ENCODE peak calls at places on chromosomes 12 and 14, in six cellular contexts. M is H1, X is IMR-90, E is neuronal stem cell, C is H9, Z is mesenchymal stem cell. O is an unnamed sample.

GRCh38 chr12:54987611-54988231 is 3.2 kb upstream of the TESPA1 start:
- DNase-seq in Z (no peak), E (no peak), M (no peak), C (no peak), X (no peak), O (no peak)

GRCh38 chr14:105484069-105484996 is 2.4 kb upstream of the CRIP1 start:
- DNase-seq in Z (peak; percentile 74), C (no peak), E (no peak), M (no peak), X (no peak), O (peak; percentile 61)

GRCh38 chr12:67594888-67595287 is 53.7 kb upstream of the DYRK2 start:
- DNase-seq in E (no peak), X (no peak), M (no peak), Z (no peak), C (no peak), O (peak; percentile 41)

GRCh38 chr12:46358791-46359666 is 13.5 kb downstream of the SLC38A2 start:
- DNase-seq in E (no peak), X (no peak), C (no peak), Z (no peak), M (no peak), O (no peak)

GRCh38 chr12:131131077-131131807 is 177.5 kb downstream of the ADGRD1 start:
- DNase-seq in X (no peak), M (no peak), C (no peak), E (no peak), Z (no peak), O (no peak)

GRCh38 chr12:19654630-19655384 is 215.5 kb downstream of the AEBP2 start:
- DNase-seq in E (no peak), X (peak; percentile 84), C (no peak), M (no peak), Z (peak; percentile 82), O (no peak)

GRCh38 chr14:53509227-53509822 is 356.2 kb upstream of the DDHD1 start:
- DNase-seq in E (no peak), Z (peak; percentile 62), X (peak; percentile 92), C (peak; percentile 30), M (no peak), O (no peak)

GRCh38 chr14:106790189-106791036 is 1264.0 kb downstream of the TMEM121 start:
- DNase-seq in E (no peak), M (no peak), Z (no peak), X (no peak), C (no peak), O (peak; percentile 17)

GRCh38 chr12:58326534-58326933 is 385.2 kb downstream of the ATP23 start:
- DNase-seq in C (no peak), M (no peak), Z (no peak), X (no peak), E (no peak), O (no peak)

GRCh38 chr12:109820921-109821381 is 12.2 kb downstream of the TRPV4 start:
- DNase-seq in X (no peak), M (no peak), Z (no peak), C (no peak), E (no peak), O (peak; percentile 10)

GRCh38 chr12:127677537-127678131 is 589.3 kb upstream of the TMEM132C start:
- DNase-seq in M (peak; percentile 69), X (peak; percentile 70), E (peak; percentile 73), Z (peak; percentile 70), C (peak; percentile 87), O (peak; percentile 61)
- H3K14ac ChIP-seq in M (no peak overlapping the region), X (no peak overlapping the region), E (no peak overlapping the region), Z (no peak overlapping the region), C (no peak overlapping the region), O (no peak overlapping the region)

GRCh38 chr12:6772729-6773661 is 675 bp downstream of the LAG3 start:
- DNase-seq in M (no peak), Z (no peak), X (no peak), C (no peak), E (no peak), O (no peak)

GRCh38 chr12:6770600-6770999 is 1.7 kb upstream of the LAG3 start:
- DNase-seq in X (no peak), M (no peak), E (no peak), Z (no peak), C (no peak), O (no peak)

GRCh38 chr12:6771091-6771495 is 1.2 kb upstream of the LAG3 start:
- DNase-seq in C (no peak), M (no peak), E (no peak), X (no peak), Z (peak; percentile 20), O (no peak)

GRCh38 chr12:6772331-6772695 is at the start of gene LAG3:
- DNase-seq in E (no peak), M (no peak), Z (no peak), X (no peak), C (no peak), O (no peak)

DNA sequence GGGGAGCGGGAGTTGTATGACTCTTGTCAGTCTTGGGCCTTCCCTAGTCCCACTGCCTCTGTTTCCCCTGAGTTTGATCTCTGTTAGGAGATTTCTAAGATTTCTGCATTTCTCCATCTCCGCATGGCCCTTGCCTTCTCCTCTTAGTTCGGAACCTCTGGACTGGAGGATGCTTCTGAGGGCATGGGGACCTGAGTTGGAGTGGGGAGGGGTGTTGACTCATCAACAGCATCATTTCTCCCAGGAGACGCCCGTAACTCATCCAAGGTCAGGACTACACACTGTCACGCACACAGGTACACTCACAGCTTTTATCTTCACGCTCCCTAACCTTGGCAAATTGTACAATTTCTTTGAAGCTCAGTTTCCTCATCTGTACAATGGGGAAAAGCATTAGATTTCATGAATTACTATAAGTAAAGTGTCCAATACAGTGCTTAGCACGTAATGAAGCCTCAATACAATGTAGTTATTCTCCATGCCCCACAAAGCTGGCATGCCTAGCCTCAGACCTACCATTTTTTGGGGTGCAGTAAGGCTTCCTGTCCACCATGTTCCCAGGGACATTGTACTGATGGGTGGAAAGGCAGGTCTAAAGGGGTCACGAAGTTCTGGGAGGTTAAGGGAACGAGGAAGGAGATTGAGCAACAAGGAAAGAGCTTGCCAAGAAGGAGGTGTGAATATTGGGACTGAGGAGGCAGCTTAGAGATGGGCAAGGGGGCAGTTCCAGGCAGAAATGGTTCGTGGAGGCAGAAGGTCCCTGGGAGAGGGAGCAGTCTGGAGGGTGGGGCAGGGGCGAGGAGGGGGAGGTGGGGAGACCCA is 600 bp upstream of the LAG3 start:
- DNase-seq in M (no peak), E (no peak), C (no peak), Z (no peak), X (no peak), O (no peak)
- H3K14ac ChIP-seq in M (no peak overlapping the region), E (no peak overlapping the region), C (no peak overlapping the region), Z (no peak overlapping the region), X (no peak overlapping the region), O (no peak overlapping the region)

GRCh38 chr14:21467620-21468019 is 9.1 kb downstream of the RAB2B start:
- DNase-seq in M (no peak), C (no peak), E (no peak), X (peak; percentile 98), Z (peak; percentile 42), O (no peak)
- H3K14ac ChIP-seq in M (no peak overlapping the region), C (no peak overlapping the region), E (no peak overlapping the region), X (no peak overlapping the region), Z (no peak overlapping the region), O (no peak overlapping the region)

GRCh38 chr12:27398466-27398865 is 48.1 kb upstream of the SMCO2 start:
- DNase-seq in X (no peak), Z (no peak), M (no peak), C (no peak), E (no peak), O (no peak)

GRCh38 chr12:27400856-27401255 is 45.7 kb upstream of the SMCO2 start:
- DNase-seq in M (no peak), E (no peak), X (no peak), C (no peak), Z (no peak), O (no peak)

GRCh38 chr12:27394676-27395075 is 51.9 kb upstream of the SMCO2 start:
- DNase-seq in M (no peak), X (no peak), Z (no peak), E (no peak), C (no peak), O (no peak)

DNA sequence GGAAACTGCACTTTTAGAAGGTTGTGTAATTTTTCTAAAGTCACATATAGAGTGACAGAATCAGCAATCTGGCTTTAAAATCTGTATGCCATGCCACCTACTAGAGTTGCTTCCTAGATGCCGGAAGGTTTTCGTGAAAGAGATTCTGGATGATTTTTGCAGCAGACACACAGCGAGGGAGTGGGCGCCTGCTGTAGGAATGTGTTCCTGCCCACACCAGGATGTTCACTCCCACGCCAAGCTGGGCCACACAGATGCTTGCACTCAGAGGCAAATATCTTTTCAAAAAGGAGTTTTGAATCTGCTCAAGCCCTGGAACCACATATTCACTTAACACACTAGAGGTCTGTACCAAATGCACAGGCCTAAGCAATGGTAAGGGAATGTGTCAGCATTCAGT is 50.1 kb upstream of the SMCO2 start:
- DNase-seq in M (no peak), C (no peak), Z (no peak), E (no peak), X (no peak), O (peak; percentile 1)
- H3K14ac ChIP-seq in M (no peak overlapping the region), C (no peak overlapping the region), Z (no peak overlapping the region), E (no peak overlapping the region), X (no peak overlapping the region), O (no peak overlapping the region)

DNA sequence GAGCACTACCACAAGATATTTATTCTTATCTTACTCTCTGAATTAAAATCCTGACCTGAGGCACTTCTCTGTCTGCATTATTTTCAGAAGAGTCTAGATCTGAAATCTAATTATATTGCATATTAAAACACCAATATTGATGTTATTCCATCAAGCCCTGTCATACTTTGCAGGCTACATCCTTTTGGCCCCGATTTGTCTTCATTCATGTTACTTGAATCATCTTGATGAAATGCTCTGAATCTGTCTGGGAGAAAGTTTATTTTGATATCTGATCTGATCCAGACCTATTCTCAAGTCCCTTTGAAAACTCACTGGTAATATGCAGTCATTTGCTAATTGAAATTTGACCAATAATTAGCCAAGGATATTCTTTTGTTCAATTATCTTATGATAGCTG is 79.9 kb downstream of the BBS10 start:
- DNase-seq in E (no peak), Z (no peak), C (no peak), M (no peak), X (peak; percentile 55), O (no peak)
- H3K14ac ChIP-seq in E (no peak overlapping the region), Z (no peak overlapping the region), C (no peak overlapping the region), M (no peak overlapping the region), X (peak overlapping the region; percentile 68), O (no peak overlapping the region)

DNA sequence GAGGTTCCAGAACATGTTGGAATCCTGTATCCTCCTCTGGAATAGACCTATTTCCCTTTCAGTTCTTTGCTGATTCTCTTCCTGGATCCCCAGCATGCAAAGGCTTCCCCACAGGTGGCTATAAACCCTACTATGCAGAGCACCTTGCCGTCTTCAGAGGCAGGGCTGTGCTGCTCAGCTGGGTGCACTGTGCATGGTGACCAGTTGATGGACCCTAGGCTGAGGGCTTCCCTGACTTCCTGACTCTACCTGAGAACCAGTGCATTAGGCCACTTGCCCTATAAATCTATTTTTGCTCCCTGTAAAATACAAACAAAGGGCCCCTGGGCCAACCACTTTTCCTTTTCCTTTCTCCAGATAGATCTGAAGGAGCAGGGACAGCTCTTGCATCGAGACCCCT is 14.1 kb downstream of the ZNF219 start:
- DNase-seq in Z (no peak), E (no peak), C (no peak), M (no peak), X (no peak), O (no peak)
- H3K14ac ChIP-seq in Z (no peak overlapping the region), E (no peak overlapping the region), C (no peak overlapping the region), M (no peak overlapping the region), X (no peak overlapping the region), O (no peak overlapping the region)

O was measured in trophoblast cell.